ENCODE peak calls at places on chromosomes 4 and X, in six cellular contexts. One of them, this sample, is unnamed. For H3K27me3, the result is how much of the 10 kb centered on the place peaks cover.

GRCh38 chrX:30961387-30961786 is 72.3 kb upstream of the TAB3 start:
- DNase-seq in PC-9: no peak
- DNase-seq in left lung: no peak
- DNase-seq in cardiac muscle cell: no peak
- DNase-seq in effector memory CD4-positive, alpha-beta T cell: no peak
- DNase-seq in astrocyte: no peak
- DNase-seq in this sample: no peak

GRCh38 chr4:111016416-111016815 is 393.5 kb upstream of the PITX2 start:
- DNase-seq in PC-9: no peak
- DNase-seq in left lung: no peak
- DNase-seq in cardiac muscle cell: no peak
- DNase-seq in effector memory CD4-positive, alpha-beta T cell: no peak
- DNase-seq in astrocyte: no peak
- DNase-seq in this sample: no peak

GRCh38 chrX:16172391-16172790 is 5.1 kb downstream of the MAGEB17 start:
- DNase-seq in PC-9: no peak
- DNase-seq in left lung: no peak
- DNase-seq in cardiac muscle cell: no peak
- DNase-seq in effector memory CD4-positive, alpha-beta T cell: no peak
- DNase-seq in astrocyte: no peak
- DNase-seq in this sample: no peak

GRCh38 chrX:1599791-1600405 is 8.5 kb downstream of the AKAP17A start:
- DNase-seq in PC-9: no peak
- DNase-seq in left lung: no peak
- DNase-seq in cardiac muscle cell: no peak
- DNase-seq in effector memory CD4-positive, alpha-beta T cell: no peak
- DNase-seq in astrocyte: no peak
- DNase-seq in this sample: no peak

GRCh38 chrX:17226736-17227135 is 148.3 kb upstream of the NHS start:
- DNase-seq in PC-9: no peak
- DNase-seq in left lung: no peak
- DNase-seq in cardiac muscle cell: no peak
- DNase-seq in effector memory CD4-positive, alpha-beta T cell: no peak
- DNase-seq in astrocyte: no peak
- DNase-seq in this sample: no peak

GRCh38 chr4:95693594-95693993 is 144.8 kb upstream of the UNC5C start:
- DNase-seq in PC-9: no peak
- DNase-seq in left lung: no peak
- DNase-seq in cardiac muscle cell: no peak
- DNase-seq in effector memory CD4-positive, alpha-beta T cell: no peak
- DNase-seq in astrocyte: peak
- DNase-seq in this sample: no peak

GRCh38 chr4:187363453-187363852 is 632.1 kb upstream of the ZFP42 start:
- DNase-seq in PC-9: no peak
- DNase-seq in left lung: no peak
- DNase-seq in cardiac muscle cell: no peak
- DNase-seq in effector memory CD4-positive, alpha-beta T cell: no peak
- DNase-seq in astrocyte: peak
- DNase-seq in this sample: peak

GRCh38 chr4:163166041-163166579 is 580 bp downstream of the NAF1 start:
- DNase-seq in PC-9: no peak
- DNase-seq in left lung: peak
- DNase-seq in cardiac muscle cell: peak
- DNase-seq in effector memory CD4-positive, alpha-beta T cell: peak
- DNase-seq in astrocyte: peak
- DNase-seq in this sample: peak

GRCh38 chr4:139736661-139737060 is 71.0 kb downstream of the MGST2 start:
- DNase-seq in PC-9: no peak
- DNase-seq in left lung: no peak
- DNase-seq in cardiac muscle cell: no peak
- DNase-seq in effector memory CD4-positive, alpha-beta T cell: no peak
- DNase-seq in astrocyte: no peak
- DNase-seq in this sample: no peak

GRCh38 chrX:110853610-110854009 is 58.0 kb upstream of the CHRDL1 start:
- DNase-seq in PC-9: no peak
- DNase-seq in left lung: no peak
- DNase-seq in cardiac muscle cell: peak
- DNase-seq in effector memory CD4-positive, alpha-beta T cell: no peak
- DNase-seq in astrocyte: peak
- DNase-seq in this sample: peak

GRCh38 chr4:154503598-154503997 is 12.0 kb upstream of the DCHS2 start:
- DNase-seq in PC-9: peak
- DNase-seq in left lung: no peak
- DNase-seq in cardiac muscle cell: peak
- DNase-seq in effector memory CD4-positive, alpha-beta T cell: no peak
- DNase-seq in astrocyte: peak
- DNase-seq in this sample: no peak

GRCh38 chr4:76950846-76951321 is 1.3 kb downstream of the SEPTIN11 start:
- DNase-seq in PC-9: no peak
- DNase-seq in left lung: no peak
- DNase-seq in cardiac muscle cell: peak
- DNase-seq in effector memory CD4-positive, alpha-beta T cell: no peak
- DNase-seq in astrocyte: peak
- DNase-seq in this sample: no peak

GRCh38 chrX:39518451-39519212 is 579.1 kb downstream of the BCOR start:
- DNase-seq in PC-9: no peak
- DNase-seq in left lung: no peak
- DNase-seq in cardiac muscle cell: peak
- DNase-seq in effector memory CD4-positive, alpha-beta T cell: no peak
- DNase-seq in astrocyte: peak
- DNase-seq in this sample: peak

GRCh38 chr4:138238521-138239292 is 3.4 kb downstream of the SLC7A11 start:
- DNase-seq in PC-9: no peak
- DNase-seq in left lung: no peak
- DNase-seq in cardiac muscle cell: no peak
- DNase-seq in effector memory CD4-positive, alpha-beta T cell: no peak
- DNase-seq in astrocyte: no peak
- DNase-seq in this sample: no peak

GRCh38 chrX:101409043-101409442 is 1.0 kb downstream of the HNRNPH2 start:
- DNase-seq in PC-9: no peak
- DNase-seq in left lung: no peak
- DNase-seq in cardiac muscle cell: no peak
- DNase-seq in effector memory CD4-positive, alpha-beta T cell: no peak
- DNase-seq in astrocyte: no peak
- DNase-seq in this sample: no peak

GRCh38 chr4:1504786-1505500 is 98.7 kb upstream of the NKX1-1 start:
- DNase-seq in PC-9: no peak
- DNase-seq in left lung: peak
- DNase-seq in cardiac muscle cell: no peak
- DNase-seq in effector memory CD4-positive, alpha-beta T cell: no peak
- DNase-seq in astrocyte: no peak
- DNase-seq in this sample: no peak

GRCh38 chrX:1419545-1420355 is 27.8 kb upstream of the SLC25A6 start:
- DNase-seq in PC-9: no peak
- DNase-seq in left lung: no peak
- DNase-seq in cardiac muscle cell: no peak
- DNase-seq in effector memory CD4-positive, alpha-beta T cell: no peak
- DNase-seq in astrocyte: no peak
- DNase-seq in this sample: peak

GRCh38 chr4:146342600-146343192 is 128.4 kb downstream of the REELD1 start:
- DNase-seq in PC-9: peak
- DNase-seq in left lung: no peak
- DNase-seq in cardiac muscle cell: peak
- DNase-seq in effector memory CD4-positive, alpha-beta T cell: peak
- DNase-seq in astrocyte: peak
- DNase-seq in this sample: no peak

GRCh38 chrX:115023139-115023538 is 5.7 kb upstream of the IL13RA2 start:
- DNase-seq in PC-9: peak
- DNase-seq in left lung: no peak
- DNase-seq in cardiac muscle cell: no peak
- DNase-seq in effector memory CD4-positive, alpha-beta T cell: no peak
- DNase-seq in astrocyte: peak
- DNase-seq in this sample: no peak

GRCh38 chrX:9336501-9336900 is 128.4 kb upstream of the TBL1X start:
- DNase-seq in PC-9: no peak
- DNase-seq in left lung: no peak
- DNase-seq in cardiac muscle cell: no peak
- DNase-seq in effector memory CD4-positive, alpha-beta T cell: no peak
- DNase-seq in astrocyte: no peak
- DNase-seq in this sample: no peak

GRCh38 chrX:323721-324628 is 5.4 kb upstream of the GTPBP6 start:
- DNase-seq in PC-9: peak
- DNase-seq in left lung: peak
- DNase-seq in cardiac muscle cell: peak
- DNase-seq in effector memory CD4-positive, alpha-beta T cell: peak
- DNase-seq in astrocyte: peak
- DNase-seq in this sample: peak

GRCh38 chr4:3121110-3121509 is 46.6 kb downstream of the HTT start:
- DNase-seq in PC-9: no peak
- DNase-seq in left lung: no peak
- DNase-seq in cardiac muscle cell: no peak
- DNase-seq in effector memory CD4-positive, alpha-beta T cell: no peak
- DNase-seq in astrocyte: no peak
- DNase-seq in this sample: no peak

GRCh38 chr4:181611033-181611711 is 632.0 kb upstream of the TENM3 start:
- DNase-seq in PC-9: no peak
- DNase-seq in left lung: no peak
- DNase-seq in cardiac muscle cell: no peak
- DNase-seq in effector memory CD4-positive, alpha-beta T cell: no peak
- DNase-seq in astrocyte: peak
- DNase-seq in this sample: no peak

GRCh38 chr4:70936200-70936787 is 34.1 kb downstream of the MOB1B start:
- DNase-seq in PC-9: no peak
- DNase-seq in left lung: no peak
- DNase-seq in cardiac muscle cell: no peak
- DNase-seq in effector memory CD4-positive, alpha-beta T cell: no peak
- DNase-seq in astrocyte: peak
- DNase-seq in this sample: no peak

GRCh38 chrX:46645614-46646013 is 72.0 kb downstream of the CHST7 start:
- DNase-seq in PC-9: no peak
- DNase-seq in left lung: peak
- DNase-seq in cardiac muscle cell: no peak
- DNase-seq in effector memory CD4-positive, alpha-beta T cell: no peak
- DNase-seq in astrocyte: no peak
- DNase-seq in this sample: no peak

GRCh38 chr4:1237981-1238675 is 10.8 kb downstream of the CTBP1 start:
- DNase-seq in PC-9: no peak
- DNase-seq in left lung: peak
- DNase-seq in cardiac muscle cell: no peak
- DNase-seq in effector memory CD4-positive, alpha-beta T cell: no peak
- DNase-seq in astrocyte: no peak
- DNase-seq in this sample: no peak

GRCh38 chrX:48508400-48509244 is at the start of gene PORCN:
- DNase-seq in PC-9: peak
- DNase-seq in left lung: peak
- DNase-seq in cardiac muscle cell: peak
- DNase-seq in effector memory CD4-positive, alpha-beta T cell: peak
- DNase-seq in astrocyte: no peak
- DNase-seq in this sample: peak

GRCh38 chr4:67198757-67199156 is 346.5 kb downstream of the CENPC start:
- DNase-seq in PC-9: no peak
- DNase-seq in left lung: no peak
- DNase-seq in cardiac muscle cell: peak
- DNase-seq in effector memory CD4-positive, alpha-beta T cell: no peak
- DNase-seq in astrocyte: peak
- DNase-seq in this sample: no peak

DNA sequence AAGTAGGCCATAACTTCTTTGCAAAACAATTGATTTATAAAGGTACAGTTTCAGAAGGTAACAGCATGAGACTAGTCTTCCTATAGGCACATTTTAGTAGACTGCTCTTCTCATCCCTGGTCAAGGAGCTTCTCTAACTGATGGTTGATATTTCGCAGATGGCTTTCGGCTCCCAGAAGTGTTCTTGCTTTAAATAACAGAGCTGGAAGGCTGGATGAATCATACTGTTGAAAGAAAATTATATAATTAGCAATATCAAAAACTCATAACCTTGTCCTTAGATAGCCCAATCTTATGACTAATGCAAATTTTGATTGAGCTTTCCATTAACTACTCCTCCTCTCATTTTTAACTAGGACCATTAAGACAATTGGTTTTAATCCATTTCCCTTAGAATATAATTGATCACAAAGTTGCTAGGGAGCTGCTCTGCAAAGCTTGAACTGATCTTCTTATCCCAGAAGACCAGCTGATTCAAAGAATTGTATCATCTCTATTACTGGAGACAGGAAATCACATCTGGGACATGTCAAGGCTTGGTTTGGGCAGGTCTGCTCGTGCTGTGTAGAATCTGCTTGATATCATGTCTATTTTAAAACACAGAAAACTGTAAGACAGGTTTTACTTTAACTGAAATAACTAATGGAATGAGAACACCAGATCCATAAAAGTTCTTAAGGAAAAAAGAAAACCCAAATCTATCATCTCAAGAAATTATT is 38.6 kb downstream of the CENPU start:
- DNase-seq in PC-9: no peak
- DNase-seq in left lung: no peak
- DNase-seq in cardiac muscle cell: peak
- DNase-seq in effector memory CD4-positive, alpha-beta T cell: no peak
- DNase-seq in astrocyte: no peak
- DNase-seq in this sample: no peak
- H3K27ac ChIP-seq in PC-9: no peak
- H3K27ac ChIP-seq in left lung: no peak
- H3K27ac ChIP-seq in cardiac muscle cell: peak
- H3K27ac ChIP-seq in effector memory CD4-positive, alpha-beta T cell: no peak
- H3K27ac ChIP-seq in astrocyte: no peak
- H3K27ac ChIP-seq in this sample: no peak

GRCh38 chr4:81166431-81166830 is 48.6 kb downstream of the PRKG2 start:
- DNase-seq in PC-9: no peak
- DNase-seq in left lung: no peak
- DNase-seq in cardiac muscle cell: no peak
- DNase-seq in effector memory CD4-positive, alpha-beta T cell: no peak
- DNase-seq in astrocyte: peak
- DNase-seq in this sample: no peak
- H3K4me3 ChIP-seq in PC-9: no peak
- H3K4me3 ChIP-seq in left lung: no peak
- H3K4me3 ChIP-seq in cardiac muscle cell: no peak
- H3K4me3 ChIP-seq in effector memory CD4-positive, alpha-beta T cell: no peak
- H3K4me3 ChIP-seq in astrocyte: no peak
- H3K4me3 ChIP-seq in this sample: no peak

GRCh38 chrX:68511255-68511654 is 12.4 kb downstream of the YIPF6 start:
- DNase-seq in PC-9: no peak
- DNase-seq in left lung: no peak
- DNase-seq in cardiac muscle cell: peak
- DNase-seq in effector memory CD4-positive, alpha-beta T cell: peak
- DNase-seq in astrocyte: no peak
- DNase-seq in this sample: no peak
- H3K27me3 ChIP-seq in PC-9: under half
- H3K27me3 ChIP-seq in left lung: under half
- H3K27me3 ChIP-seq in cardiac muscle cell: under half
- H3K27me3 ChIP-seq in effector memory CD4-positive, alpha-beta T cell: under half
- H3K27me3 ChIP-seq in astrocyte: under half
- H3K27me3 ChIP-seq in this sample: under half

GRCh38 chr4:4289930-4290850 is at the start of the genes LYAR and ZBTB49:
- DNase-seq in PC-9: peak
- DNase-seq in left lung: peak
- DNase-seq in cardiac muscle cell: peak
- DNase-seq in effector memory CD4-positive, alpha-beta T cell: peak
- DNase-seq in astrocyte: peak
- DNase-seq in this sample: peak

GRCh38 chr4:4288098-4288497 is 1.9 kb downstream of the LYAR start:
- DNase-seq in PC-9: no peak
- DNase-seq in left lung: no peak
- DNase-seq in cardiac muscle cell: no peak
- DNase-seq in effector memory CD4-positive, alpha-beta T cell: no peak
- DNase-seq in astrocyte: no peak
- DNase-seq in this sample: no peak

GRCh38 chr4:4289575-4289929 is 402 bp downstream of the LYAR start:
- DNase-seq in PC-9: no peak
- DNase-seq in left lung: no peak
- DNase-seq in cardiac muscle cell: no peak
- DNase-seq in effector memory CD4-positive, alpha-beta T cell: no peak
- DNase-seq in astrocyte: peak
- DNase-seq in this sample: no peak

GRCh38 chr4:4284827-4285618 is 4.9 kb downstream of the LYAR start:
- DNase-seq in PC-9: no peak
- DNase-seq in left lung: no peak
- DNase-seq in cardiac muscle cell: peak
- DNase-seq in effector memory CD4-positive, alpha-beta T cell: no peak
- DNase-seq in astrocyte: peak
- DNase-seq in this sample: no peak

GRCh38 chr4:4289055-4289454 is 899 bp downstream of the LYAR start:
- DNase-seq in PC-9: no peak
- DNase-seq in left lung: no peak
- DNase-seq in cardiac muscle cell: no peak
- DNase-seq in effector memory CD4-positive, alpha-beta T cell: no peak
- DNase-seq in astrocyte: no peak
- DNase-seq in this sample: no peak
- H3K27ac ChIP-seq in PC-9: no peak
- H3K27ac ChIP-seq in left lung: no peak
- H3K27ac ChIP-seq in cardiac muscle cell: no peak
- H3K27ac ChIP-seq in effector memory CD4-positive, alpha-beta T cell: peak
- H3K27ac ChIP-seq in astrocyte: peak
- H3K27ac ChIP-seq in this sample: no peak